ENCODE peak calls at places on chromosomes 12 and 14, in six cellular contexts. F, D, E, N, K and L are unnamed samples.

GRCh38 chr12:96221391-96221790 is 27.2 kb downstream of the ELK3 start:
- DNase-seq in E (no peak), D (no peak), K (no peak), F (no peak), N (no peak), L (no peak)

GRCh38 chr14:95056476-95056875 is 100.9 kb downstream of the DICER1 start:
- DNase-seq in F (no peak), D (no peak), K (no peak), E (no peak), N (no peak), L (no peak)

GRCh38 chr12:10207136-10207535 is 5.5 kb upstream of the GABARAPL1 start:
- DNase-seq in K (no peak), N (no peak), F (no peak), E (no peak), D (no peak), L (no peak)

GRCh38 chr12:62799766-62800406 is 135.1 kb downstream of the PPM1H start:
- DNase-seq in E (no peak), K (no peak), D (peak), F (no peak), N (no peak), L (no peak)

GRCh38 chr12:88360349-88360748 is 218.2 kb downstream of the TMTC3 start:
- DNase-seq in F (no peak), E (no peak), D (peak), K (no peak), N (no peak), L (no peak)

GRCh38 chr14:54781936-54782802 is 120.5 kb downstream of the GCH1 start:
- DNase-seq in N (peak), K (no peak), F (no peak), D (no peak), E (no peak), L (no peak)

GRCh38 chr12:102169922-102170698 is 27.5 kb downstream of the PMCH start:
- DNase-seq in F (no peak), E (no peak), K (no peak), D (peak), N (no peak), L (no peak)

GRCh38 chr14:94888108-94888507 is 118.2 kb upstream of the GSC start:
- DNase-seq in N (no peak), F (no peak), K (no peak), E (no peak), D (no peak), L (no peak)

GRCh38 chr14:91858536-91859275 is 8.6 kb downstream of the TC2N start:
- DNase-seq in N (peak), K (no peak), D (peak), E (no peak), F (no peak), L (no peak)

GRCh38 chr14:70873627-70874026 is 33.6 kb upstream of the PCNX1 start:
- DNase-seq in K (no peak), D (no peak), E (no peak), F (no peak), N (peak), L (no peak)

GRCh38 chr12:52672321-52672933 is 7.8 kb downstream of the KRT1 start:
- DNase-seq in D (peak), E (no peak), N (no peak), K (no peak), F (no peak), L (no peak)

GRCh38 chr12:131511391-131511802 is 199.5 kb upstream of the SFSWAP start:
- DNase-seq in D (peak), F (no peak), N (peak), K (no peak), E (no peak), L (no peak)

GRCh38 chr14:61322799-61323290 is 1.5 kb downstream of the PRKCH start:
- DNase-seq in K (no peak), F (no peak), E (no peak), D (peak), N (peak), L (no peak)

GRCh38 chr14:67426983-67427601 is 15.1 kb upstream of the PLEK2 start:
- DNase-seq in F (peak), N (peak), K (peak), D (peak), E (peak), L (peak)

GRCh38 chr14:78319411-78319810 is 149.2 kb downstream of the NRXN3 start:
- DNase-seq in E (no peak), N (no peak), F (no peak), D (no peak), K (no peak), L (no peak)

GRCh38 chr14:102140027-102140749 is 491 bp downstream of the WDR20 start:
- DNase-seq in K (peak), N (peak), F (peak), E (peak), D (peak), L (no peak)

GRCh38 chr12:119448737-119449136 is 114.2 kb downstream of the CCDC60 start:
- DNase-seq in K (no peak), F (no peak), E (no peak), D (no peak), N (no peak), L (no peak)

GRCh38 chr12:58844161-58844560 is 76.1 kb downstream of the LRIG3 start:
- DNase-seq in E (no peak), N (no peak), K (no peak), F (no peak), D (no peak), L (no peak)

GRCh38 chr12:103197725-103198388 is 240.4 kb downstream of the ASCL1 start:
- DNase-seq in F (no peak), N (no peak), E (no peak), K (no peak), D (no peak), L (no peak)

GRCh38 chr14:59591641-59592040 is 15.0 kb upstream of the CCDC175 start:
- DNase-seq in D (no peak), F (no peak), K (no peak), E (no peak), N (no peak), L (no peak)

GRCh38 chr12:54360717-54361456 is 3.4 kb downstream of the GPR84 start:
- DNase-seq in D (peak), K (peak), F (peak), N (peak), E (peak), L (no peak)

GRCh38 chr14:47240755-47241437 is 434.5 kb downstream of the MDGA2 start:
- DNase-seq in F (no peak), D (no peak), K (no peak), E (no peak), N (no peak), L (no peak)

GRCh38 chr12:105729372-105729771 is 398.9 kb downstream of the C12orf75 start:
- DNase-seq in E (no peak), D (no peak), K (no peak), N (no peak), F (no peak), L (no peak)

GRCh38 chr14:76024211-76024907 is 38.8 kb downstream of the IFT43 start:
- DNase-seq in D (no peak), N (no peak), F (no peak), E (no peak), K (no peak), L (no peak)

GRCh38 chr12:51318846-51319570 is 5.0 kb downstream of the BIN2 start:
- DNase-seq in K (no peak), E (no peak), N (peak), F (no peak), D (no peak), L (peak)

GRCh38 chr12:115354476-115354890 is 670.5 kb upstream of the TBX3 start:
- DNase-seq in N (no peak), K (no peak), F (no peak), E (no peak), D (no peak), L (no peak)

GRCh38 chr12:82627799-82628198 is 58.9 kb upstream of the TMTC2 start:
- DNase-seq in E (no peak), F (no peak), K (no peak), N (no peak), D (peak), L (no peak)

GRCh38 chr14:99763527-99764221 is 29.5 kb upstream of the EML1 start:
- DNase-seq in F (no peak), D (no peak), K (no peak), N (no peak), E (no peak), L (no peak)

GRCh38 chr14:34111933-34112332 is 161.1 kb upstream of the EGLN3 start:
- DNase-seq in F (no peak), D (no peak), K (no peak), N (no peak), E (no peak), L (no peak)

GRCh38 chr14:30195946-30196345 is 268.3 kb upstream of the PRKD1 start:
- DNase-seq in F (no peak), N (no peak), D (no peak), K (no peak), E (no peak), L (no peak)

GRCh38 chr14:23578560-23579310 is at the start of gene JPH4:
- DNase-seq in E (no peak), N (no peak), K (no peak), F (no peak), D (no peak), L (no peak)

GRCh38 chr12:78966062-78966461 is 101.5 kb downstream of the SYT1 start:
- DNase-seq in N (no peak), E (no peak), K (no peak), F (no peak), D (no peak), L (no peak)

GRCh38 chr12:2387051-2387834 is 334.5 kb downstream of the CACNA1C start:
- DNase-seq in K (no peak), N (no peak), F (no peak), D (peak), E (no peak), L (no peak)

GRCh38 chr12:51377099-51377984 is 13.9 kb downstream of the GALNT6 start:
- DNase-seq in E (no peak), K (no peak), N (no peak), D (no peak), F (no peak), L (no peak)

GRCh38 chr14:19947413-19948090 is 16.8 kb downstream of the OR4K1 start:
- DNase-seq in E (no peak), K (no peak), D (no peak), F (no peak), N (no peak), L (no peak)

GRCh38 chr14:61355892-61356325 is 34.5 kb downstream of the PRKCH start:
- DNase-seq in N (peak), D (peak), K (no peak), E (peak), F (peak), L (peak)

GRCh38 chr14:63717704-63718103 is 10.2 kb downstream of the SGPP1 start:
- DNase-seq in D (peak), E (no peak), N (no peak), K (no peak), F (no peak), L (no peak)